ENCODE peak calls at places on chromosome 6, in four cellular contexts. One of them, this sample, is unnamed. For H3K4me1, the result is how much of the 10 kb centered on the place peaks cover.

GRCh38 chr6:138795809-138796469 is at the start of gene ECT2L:
- DNase-seq in IMR-90: no peak
- DNase-seq in neural progenitor cell: peak
- DNase-seq in lower lobe of right lung: peak
- DNase-seq in this sample: peak

GRCh38 chr6:7649037-7649810 is 59.2 kb downstream of the SNRNP48 start:
- DNase-seq in IMR-90: no peak
- DNase-seq in neural progenitor cell: no peak
- DNase-seq in lower lobe of right lung: no peak
- DNase-seq in this sample: no peak

GRCh38 chr6:5126214-5126613 is 41.1 kb downstream of the PPP1R3G start:
- DNase-seq in IMR-90: peak
- DNase-seq in neural progenitor cell: no peak
- DNase-seq in lower lobe of right lung: no peak
- DNase-seq in this sample: peak

GRCh38 chr6:117870477-117871243 is 36.4 kb upstream of the SLC35F1 start:
- DNase-seq in IMR-90: no peak
- DNase-seq in neural progenitor cell: no peak
- DNase-seq in lower lobe of right lung: no peak
- DNase-seq in this sample: no peak

GRCh38 chr6:116096979-116097816 is 3.5 kb upstream of the NT5DC1 start:
- DNase-seq in IMR-90: peak
- DNase-seq in neural progenitor cell: no peak
- DNase-seq in lower lobe of right lung: no peak
- DNase-seq in this sample: no peak

GRCh38 chr6:40148882-40149573 is 214.8 kb upstream of the MOCS1 start:
- DNase-seq in IMR-90: no peak
- DNase-seq in neural progenitor cell: no peak
- DNase-seq in lower lobe of right lung: no peak
- DNase-seq in this sample: no peak

GRCh38 chr6:169099411-169100202 is 154.0 kb downstream of the THBS2 start:
- DNase-seq in IMR-90: peak
- DNase-seq in neural progenitor cell: peak
- DNase-seq in lower lobe of right lung: no peak
- DNase-seq in this sample: no peak

GRCh38 chr6:138197570-138197969 is 20.7 kb downstream of the PBOV1 start:
- DNase-seq in IMR-90: no peak
- DNase-seq in neural progenitor cell: no peak
- DNase-seq in lower lobe of right lung: no peak
- DNase-seq in this sample: no peak

GRCh38 chr6:106253194-106253593 is 72.4 kb downstream of the ATG5 start:
- DNase-seq in IMR-90: peak
- DNase-seq in neural progenitor cell: no peak
- DNase-seq in lower lobe of right lung: no peak
- DNase-seq in this sample: no peak

GRCh38 chr6:109239192-109239917 is 142.9 kb downstream of the CD164 start:
- DNase-seq in IMR-90: no peak
- DNase-seq in neural progenitor cell: no peak
- DNase-seq in lower lobe of right lung: peak
- DNase-seq in this sample: no peak

GRCh38 chr6:109238405-109238804 is 143.1 kb downstream of the CEP57L1 start:
- DNase-seq in IMR-90: no peak
- DNase-seq in neural progenitor cell: no peak
- DNase-seq in lower lobe of right lung: no peak
- DNase-seq in this sample: no peak

GRCh38 chr6:109237082-109237985 is 142.0 kb downstream of the CEP57L1 start:
- DNase-seq in IMR-90: no peak
- DNase-seq in neural progenitor cell: no peak
- DNase-seq in lower lobe of right lung: no peak
- DNase-seq in this sample: no peak

GRCh38 chr6:109236140-109237081 is 141.1 kb downstream of the CEP57L1 start:
- DNase-seq in IMR-90: no peak
- DNase-seq in neural progenitor cell: peak
- DNase-seq in lower lobe of right lung: peak
- DNase-seq in this sample: peak

DNA sequence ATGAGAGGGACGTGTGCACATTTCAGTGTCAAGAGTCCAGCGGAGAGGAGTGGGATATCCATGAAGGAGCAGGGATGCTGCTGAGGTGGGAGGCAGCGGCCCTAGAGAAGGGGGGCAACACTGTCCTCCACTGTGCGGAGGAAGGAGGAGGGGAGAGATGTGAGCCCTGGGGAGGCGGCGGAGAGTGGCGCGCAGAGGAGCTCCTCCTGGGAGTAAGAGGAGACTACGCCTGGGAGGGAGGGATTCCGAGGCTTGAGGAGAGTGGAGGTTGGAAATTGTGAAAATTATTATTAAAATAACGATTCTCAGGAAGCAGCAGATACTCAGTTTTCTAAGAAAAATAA is 142.7 kb downstream of the CEP57L1 start:
- DNase-seq in IMR-90: no peak
- DNase-seq in neural progenitor cell: no peak
- DNase-seq in lower lobe of right lung: no peak
- DNase-seq in this sample: no peak
- H3K4me1 ChIP-seq in IMR-90: under half
- H3K4me1 ChIP-seq in neural progenitor cell: under half
- H3K4me1 ChIP-seq in lower lobe of right lung: under half
- H3K4me1 ChIP-seq in this sample: under half

GRCh38 chr6:3455121-3455489 is 1.7 kb downstream of the SLC22A23 start:
- DNase-seq in IMR-90: no peak
- DNase-seq in neural progenitor cell: no peak
- DNase-seq in lower lobe of right lung: no peak
- DNase-seq in this sample: peak
- H3K4me3 ChIP-seq in IMR-90: no peak
- H3K4me3 ChIP-seq in neural progenitor cell: peak
- H3K4me3 ChIP-seq in lower lobe of right lung: peak
- H3K4me3 ChIP-seq in this sample: peak

GRCh38 chr6:167479967-167480653 is 155.2 kb downstream of the TTLL2 start:
- DNase-seq in IMR-90: no peak
- DNase-seq in neural progenitor cell: no peak
- DNase-seq in lower lobe of right lung: no peak
- DNase-seq in this sample: no peak

GRCh38 chr6:167487706-167488664 is 163.1 kb downstream of the TTLL2 start:
- DNase-seq in IMR-90: no peak
- DNase-seq in neural progenitor cell: no peak
- DNase-seq in lower lobe of right lung: no peak
- DNase-seq in this sample: no peak

GRCh38 chr6:167481527-167481926 is 156.6 kb downstream of the TTLL2 start:
- DNase-seq in IMR-90: no peak
- DNase-seq in neural progenitor cell: no peak
- DNase-seq in lower lobe of right lung: no peak
- DNase-seq in this sample: no peak

GRCh38 chr6:167485186-167485978 is 160.5 kb downstream of the TTLL2 start:
- DNase-seq in IMR-90: no peak
- DNase-seq in neural progenitor cell: no peak
- DNase-seq in lower lobe of right lung: no peak
- DNase-seq in this sample: no peak
- TF ChIP-seq CTCF in IMR-90: no peak
- TF ChIP-seq CTCF in neural progenitor cell: peak
- TF ChIP-seq CTCF in lower lobe of right lung: peak
- TF ChIP-seq CTCF in this sample: peak

GRCh38 chr6:145860562-145860961 is 46.0 kb upstream of the FBXO30 start:
- DNase-seq in IMR-90: no peak
- DNase-seq in neural progenitor cell: no peak
- DNase-seq in lower lobe of right lung: no peak
- DNase-seq in this sample: no peak
- H3K4me1 ChIP-seq in IMR-90: under half
- H3K4me1 ChIP-seq in neural progenitor cell: under half
- H3K4me1 ChIP-seq in lower lobe of right lung: under half
- H3K4me1 ChIP-seq in this sample: under half

This sample was measured in Caco-2.